ENCODE peak calls at places on chromosomes 3 and 15, in eight cellular contexts. S is breast epithelium; Q is MCF 10A; C is CD4-positive, alpha-beta T cell; L is dorsolateral prefrontal cortex; I is endodermal cell; V is cardiac muscle cell; Z is AG10803. W is an unnamed sample.

GRCh38 chr15:73809728-73810501 is 56.8 kb upstream of the INSYN1 start:
- DNase-seq in S (no peak), Q (peak), C (no peak), L (peak), I (no peak), V (no peak), Z (no peak), W (no peak)

GRCh38 chr3:191141728-191142127 is 57.3 kb upstream of the OSTN start:
- DNase-seq in S (no peak), Q (peak), C (no peak), L (no peak), I (no peak), V (no peak), Z (peak), W (no peak)

GRCh38 chr3:150610785-150611184 is 7.7 kb downstream of the SELENOT start:
- DNase-seq in S (no peak), Q (peak), C (no peak), L (no peak), I (no peak), V (no peak), Z (peak), W (no peak)

GRCh38 chr3:186902154-186902553 is 28.2 kb upstream of the ST6GAL1 start:
- DNase-seq in S (no peak), Q (no peak), C (no peak), L (no peak), I (peak), V (no peak), Z (no peak), W (no peak)

GRCh38 chr3:38458796-38459498 is 5.3 kb downstream of the ACVR2B start:
- DNase-seq in S (peak), Q (peak), C (no peak), L (peak), I (no peak), V (no peak), Z (peak), W (no peak)

GRCh38 chr3:194711913-194712312 is 26.2 kb downstream of the FAM43A start:
- DNase-seq in S (no peak), Q (peak), C (no peak), L (no peak), I (no peak), V (peak), Z (peak), W (no peak)

GRCh38 chr15:63509933-63510547 is 5.6 kb downstream of the USP3 start:
- DNase-seq in S (no peak), Q (peak), C (no peak), L (no peak), I (no peak), V (no peak), Z (peak), W (no peak)

GRCh38 chr15:101358895-101359294 is 63.8 kb upstream of the SNRPA1 start:
- DNase-seq in S (no peak), Q (peak), C (no peak), L (no peak), I (peak), V (peak), Z (peak), W (no peak)

GRCh38 chr15:58392611-58393161 is 39.1 kb upstream of the LIPC start:
- DNase-seq in S (no peak), Q (no peak), C (no peak), L (no peak), I (no peak), V (peak), Z (no peak), W (no peak)

GRCh38 chr15:67003586-67003985 is 61.8 kb upstream of the SMAD3 start:
- DNase-seq in S (no peak), Q (peak), C (no peak), L (no peak), I (no peak), V (no peak), Z (peak), W (no peak)

GRCh38 chr15:41495736-41496599 is 2.3 kb downstream of the ITPKA start:
- DNase-seq in S (no peak), Q (no peak), C (no peak), L (no peak), I (peak), V (peak), Z (no peak), W (peak)

GRCh38 chr3:63875510-63875909 is 11.8 kb downstream of the ATXN7 start:
- DNase-seq in S (no peak), Q (no peak), C (no peak), L (no peak), I (no peak), V (no peak), Z (no peak), W (no peak)

GRCh38 chr3:115071611-115072010 is 75.5 kb downstream of the ZBTB20 start:
- DNase-seq in S (no peak), Q (no peak), C (no peak), L (peak), I (no peak), V (no peak), Z (peak), W (no peak)

GRCh38 chr3:15974647-15975046 is 176.9 kb upstream of the ANKRD28 start:
- DNase-seq in S (no peak), Q (no peak), C (no peak), L (no peak), I (peak), V (no peak), Z (no peak), W (no peak)

GRCh38 chr3:188052966-188053340 is 101.0 kb upstream of the LPP start:
- DNase-seq in S (no peak), Q (no peak), C (no peak), L (no peak), I (no peak), V (no peak), Z (no peak), W (no peak)

GRCh38 chr3:188049890-188050530 is 103.9 kb upstream of the LPP start:
- DNase-seq in S (no peak), Q (no peak), C (peak), L (no peak), I (no peak), V (no peak), Z (no peak), W (no peak)

GRCh38 chr3:188053710-188054379 is 100.1 kb upstream of the LPP start:
- DNase-seq in S (no peak), Q (no peak), C (no peak), L (no peak), I (no peak), V (no peak), Z (no peak), W (no peak)

GRCh38 chr3:188051801-188052228 is 102.1 kb upstream of the LPP start:
- DNase-seq in S (peak), Q (no peak), C (no peak), L (peak), I (peak), V (no peak), Z (no peak), W (no peak)

DNA sequence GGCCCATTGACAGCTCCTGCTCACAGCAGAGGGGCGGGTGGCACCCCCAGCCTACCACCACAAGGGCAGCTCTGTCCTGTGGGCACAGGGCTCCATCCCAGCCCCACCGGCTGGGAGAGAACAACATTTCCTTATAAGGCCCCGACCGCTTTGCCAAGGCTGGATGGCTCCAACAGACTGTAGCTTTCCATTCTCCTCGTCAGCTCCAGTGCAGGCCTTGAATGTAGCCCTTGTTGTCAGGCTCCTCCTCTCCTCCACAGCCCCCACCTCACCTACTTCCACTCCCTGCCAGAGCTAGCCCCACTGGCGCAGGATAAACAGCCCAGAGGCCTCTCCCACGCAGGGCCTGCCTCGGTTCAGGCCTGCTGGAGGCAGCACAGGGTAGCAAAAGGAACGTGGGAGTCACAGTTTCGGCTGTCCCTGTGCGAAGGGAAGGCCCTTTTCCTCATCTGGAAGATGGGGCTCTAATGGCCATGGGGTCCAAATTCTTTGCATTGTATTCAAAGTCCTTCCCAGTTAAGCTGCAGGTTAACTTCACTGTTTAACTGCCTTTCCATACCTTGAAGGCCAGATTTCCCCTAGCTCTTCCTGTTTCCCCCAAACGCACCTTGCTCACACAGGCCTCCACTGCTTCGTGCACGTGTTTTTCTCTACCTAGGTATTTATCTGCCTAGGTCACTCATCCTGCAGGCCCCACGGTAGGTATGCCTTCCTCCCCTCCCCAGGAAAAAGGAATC is 101.6 kb upstream of the LPP start:
- DNase-seq in S (peak), Q (no peak), C (no peak), L (peak), I (peak), V (peak), Z (no peak), W (peak)
- TF ChIP-seq CTCF in S (peak), Q (no peak), C (no peak), L (peak), I (peak), V (peak), Z (no peak), W (peak)

GRCh38 chr3:165875644-165876043 is 38.4 kb upstream of the BCHE start:
- DNase-seq in S (no peak), Q (no peak), C (no peak), L (no peak), I (no peak), V (no peak), Z (no peak), W (no peak)

DNA sequence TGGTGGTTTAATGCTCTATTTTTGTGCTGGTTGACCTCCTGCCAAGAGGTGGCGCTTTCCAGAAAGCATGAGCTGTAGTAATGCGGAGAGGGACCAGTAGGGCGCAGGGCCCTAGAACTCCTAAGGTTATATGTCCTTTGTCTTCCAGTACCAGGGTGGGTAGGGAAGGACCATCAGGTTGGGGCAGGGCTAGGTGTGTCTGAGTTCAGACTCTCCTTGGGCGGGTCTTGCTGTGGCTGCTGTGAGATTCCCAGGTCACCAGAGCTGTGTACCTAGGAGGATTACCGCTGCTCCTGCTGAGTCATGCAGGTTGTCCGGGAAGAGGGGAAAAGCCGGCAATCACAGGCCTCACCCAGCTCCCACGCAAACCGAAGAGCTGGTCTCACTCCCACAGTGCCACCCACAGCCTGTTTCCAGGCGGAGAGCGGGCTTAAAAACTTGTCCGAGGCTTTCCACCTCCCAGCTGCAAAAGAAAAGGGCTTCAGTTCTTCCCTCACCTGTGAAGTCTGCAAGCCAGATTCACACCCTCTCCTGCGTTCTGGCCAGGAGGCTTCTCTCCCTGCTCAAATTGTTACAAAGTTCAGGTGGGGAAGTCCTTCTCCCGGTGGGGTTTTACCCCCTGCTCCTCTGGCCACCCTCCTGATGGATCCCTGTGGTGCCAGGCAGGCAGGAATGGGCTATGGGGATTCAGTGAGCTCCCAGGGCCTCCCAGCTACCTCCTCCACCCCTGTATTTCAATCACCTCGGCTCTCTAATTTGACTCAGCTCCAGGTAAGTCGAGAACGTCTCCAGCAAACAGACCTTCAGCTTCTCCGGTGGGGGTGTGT is 37.7 kb upstream of the BCHE start:
- DNase-seq in S (no peak), Q (no peak), C (no peak), L (no peak), I (peak), V (no peak), Z (no peak), W (no peak)
- TF ChIP-seq CTCF in S (no peak), Q (no peak), C (no peak), L (no peak), I (peak), V (no peak), Z (no peak), W (no peak)

GRCh38 chr3:146750196-146750595 is 145.1 kb upstream of the PLSCR5 start:
- DNase-seq in S (no peak), Q (no peak), C (no peak), L (no peak), I (no peak), V (no peak), Z (peak), W (no peak)

GRCh38 chr3:146747051-146747450 is 141.9 kb upstream of the PLSCR5 start:
- DNase-seq in S (no peak), Q (no peak), C (no peak), L (no peak), I (no peak), V (no peak), Z (no peak), W (no peak)

GRCh38 chr3:146746190-146746589 is 141.0 kb upstream of the PLSCR5 start:
- DNase-seq in S (no peak), Q (no peak), C (no peak), L (no peak), I (no peak), V (no peak), Z (peak), W (no peak)

GRCh38 chr3:146747928-146748327 is 142.8 kb upstream of the PLSCR5 start:
- DNase-seq in S (no peak), Q (peak), C (no peak), L (no peak), I (no peak), V (peak), Z (peak), W (no peak)
- TF ChIP-seq CTCF in S (peak), Q (no peak), C (no peak), L (peak), I (peak), V (peak), Z (peak), W (no peak)

GRCh38 chr3:108698461-108698860 is 58.7 kb downstream of the RETNLB start:
- DNase-seq in S (no peak), Q (no peak), C (no peak), L (no peak), I (no peak), V (no peak), Z (no peak), W (no peak)
- TF ChIP-seq CTCF in S (no peak), Q (no peak), C (no peak), L (no peak), I (no peak), V (no peak), Z (no peak), W (no peak)

DNA sequence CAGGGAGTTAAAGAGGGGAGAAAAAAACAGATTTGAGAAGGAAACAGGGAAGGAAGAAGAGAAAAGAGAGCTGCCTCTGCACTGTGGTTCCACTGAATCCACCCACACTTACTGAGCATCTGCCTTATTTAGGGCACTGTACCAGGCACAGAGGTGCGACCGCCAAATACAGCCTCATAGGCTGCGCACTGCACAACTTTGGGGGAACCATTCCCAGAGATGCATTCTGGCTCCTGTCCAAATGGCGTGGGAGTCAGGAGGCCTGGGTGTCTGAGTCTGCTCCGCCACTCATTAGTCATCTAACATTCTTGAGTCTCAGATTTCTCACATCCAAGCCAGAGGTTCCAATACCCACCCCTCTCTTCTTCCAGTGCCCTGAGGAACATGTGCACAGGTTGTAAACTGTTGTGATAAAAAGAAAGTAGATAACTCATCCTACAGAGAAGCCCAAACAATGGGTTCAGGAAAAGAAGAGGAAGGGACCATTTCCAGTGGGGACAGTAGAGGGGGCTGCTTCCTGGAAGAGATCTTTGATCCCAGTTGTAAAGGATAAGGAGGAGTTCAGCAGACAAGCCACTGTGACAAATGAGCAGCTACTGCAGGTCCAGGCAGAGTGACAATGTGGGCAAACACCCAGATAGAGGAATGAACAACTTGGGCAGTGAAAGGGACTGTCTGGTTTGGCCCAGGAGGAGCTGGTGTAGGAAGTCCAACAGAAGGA is 254.6 kb downstream of the UACA start:
- DNase-seq in S (no peak), Q (peak), C (no peak), L (no peak), I (no peak), V (no peak), Z (peak), W (no peak)
- TF ChIP-seq CTCF in S (no peak), Q (no peak), C (no peak), L (no peak), I (peak), V (peak), Z (no peak), W (no peak)

W was measured in nephron progenitor cell.